ENCODE peak calls at places on chromosomes 4 and X, in five cellular contexts. Y is GM23248, W is fibroblast of lung, S is OCI-LY7, L is A549. E is an unnamed sample.

GRCh38 chr4:144716778-144717177 is 70.8 kb downstream of the HHIP start:
- DNase-seq in Y (peak; percentile 57), W (peak; percentile 53), S (no peak), L (no peak), E (no peak)

GRCh38 chr4:62402088-62402806 is 1202.1 kb downstream of the ADGRL3 start:
- DNase-seq in Y (no peak), W (no peak), S (no peak), L (no peak), E (no peak)

GRCh38 chr4:87118826-87119225 is 101.6 kb downstream of the KLHL8 start:
- DNase-seq in Y (peak; percentile 27), W (peak; percentile 89), S (peak; percentile 9), L (peak; percentile 21), E (no peak)

GRCh38 chr4:165326831-165327210 is 648 bp upstream of the MSMO1 start:
- DNase-seq in Y (peak; percentile 55), W (no peak), S (peak; percentile 62), L (no peak), E (peak; percentile 36)

GRCh38 chr4:20281453-20281852 is 29.7 kb downstream of the SLIT2 start:
- DNase-seq in Y (no peak), W (no peak), S (no peak), L (no peak), E (no peak)

GRCh38 chr4:150224896-150225591 is 146.8 kb downstream of the DCLK2 start:
- DNase-seq in Y (peak; percentile 94), W (peak; percentile 98), S (no peak), L (peak; percentile 88), E (no peak)

GRCh38 chrX:413322-414201 is 26.9 kb upstream of the PPP2R3B start:
- DNase-seq in Y (no peak), W (peak; percentile 72), S (no peak), L (no peak), E (no peak)

GRCh38 chr4:21991537-21991936 is 43.0 kb upstream of the KCNIP4 start:
- DNase-seq in Y (no peak), W (no peak), S (no peak), L (no peak), E (no peak)

GRCh38 chrX:150365953-150366911 is 3.1 kb downstream of the MAMLD1 start:
- DNase-seq in Y (peak; percentile 66), W (peak; percentile 54), S (no peak), L (peak; percentile 36), E (no peak)

GRCh38 chr4:30837131-30837539 is 117.0 kb downstream of the PCDH7 start:
- DNase-seq in Y (no peak), W (peak; percentile 89), S (no peak), L (no peak), E (no peak)

GRCh38 chrX:110944793-110945466 is 149.3 kb upstream of the CHRDL1 start:
- DNase-seq in Y (no peak), W (peak; percentile 54), S (no peak), L (no peak), E (no peak)

GRCh38 chr4:78004270-78004669 is 52.9 kb upstream of the FRAS1 start:
- DNase-seq in Y (peak; percentile 13), W (peak; percentile 64), S (no peak), L (no peak), E (no peak)

GRCh38 chr4:24158031-24158430 is 268.2 kb upstream of the PPARGC1A start:
- DNase-seq in Y (no peak), W (no peak), S (no peak), L (no peak), E (no peak)

GRCh38 chr4:135371137-135371536 is 1169.5 kb upstream of the PABPC4L start:
- DNase-seq in Y (no peak), W (no peak), S (no peak), L (no peak), E (peak; percentile 27)

GRCh38 chr4:138182838-138183426 is 59.2 kb downstream of the SLC7A11 start:
- DNase-seq in Y (peak; percentile 70), W (peak; percentile 60), S (peak; percentile 60), L (peak; percentile 40), E (peak; percentile 63)

GRCh38 chr4:56971383-56971782 is 6.0 kb downstream of the NOA1 start:
- DNase-seq in Y (no peak), W (no peak), S (no peak), L (no peak), E (no peak)

GRCh38 chr4:19025031-19025430 is 1003.5 kb upstream of the LCORL start:
- DNase-seq in Y (no peak), W (peak; percentile 62), S (no peak), L (no peak), E (no peak)

GRCh38 chr4:153589703-153590595 is 94.1 kb upstream of the TLR2 start:
- DNase-seq in Y (no peak), W (no peak), S (no peak), L (no peak), E (no peak)

GRCh38 chr4:173051697-173052096 is 116.9 kb upstream of the GALNT7 start:
- DNase-seq in Y (no peak), W (peak; percentile 29), S (no peak), L (no peak), E (no peak)
- H3K4me3 ChIP-seq in Y (no peak overlapping the region), W (peak overlapping the region; percentile 3), S (no peak overlapping the region), L (no peak overlapping the region), E (no peak overlapping the region)

DNA sequence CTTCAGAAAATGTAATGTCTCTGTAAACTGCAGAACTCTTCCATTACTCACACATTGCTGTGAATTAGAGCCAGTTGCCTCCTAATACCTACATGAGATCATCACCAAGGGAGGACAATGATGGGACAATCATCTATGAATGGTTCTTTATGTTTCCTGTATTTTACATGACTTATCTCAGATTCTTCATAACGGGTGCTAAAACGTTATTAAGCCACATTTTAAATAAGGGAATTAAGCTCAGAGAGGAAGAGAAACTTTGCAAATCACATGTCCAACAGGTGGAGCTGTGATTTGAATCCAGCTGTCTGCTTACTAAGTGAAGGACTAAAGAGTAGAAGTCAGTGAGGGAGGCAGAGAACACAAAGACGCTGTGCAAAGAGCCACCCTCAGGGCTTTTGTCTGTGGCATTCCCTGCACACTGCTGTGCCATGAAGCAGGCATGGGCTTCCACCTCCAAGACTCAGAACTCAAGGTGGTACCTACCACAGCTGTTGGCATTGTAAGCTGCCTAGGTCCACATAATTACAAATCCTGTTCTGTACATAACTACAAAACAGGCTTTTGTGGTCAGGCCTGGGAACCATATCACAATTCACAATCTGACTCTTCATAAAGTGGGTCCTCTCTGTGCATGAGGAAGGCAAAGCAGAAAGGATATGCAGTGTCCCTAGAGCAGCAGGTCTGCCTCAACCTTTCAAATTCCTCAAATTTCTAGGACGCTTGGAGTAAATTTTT is 12.8 kb downstream of the TBC1D9 start:
- DNase-seq in Y (peak; percentile 79), W (peak; percentile 54), S (peak; percentile 89), L (peak; percentile 25), E (peak; percentile 72)
- H3K4me2 ChIP-seq in Y (peak overlapping the region; percentile 77), W (no peak overlapping the region), S (peak overlapping the region; percentile 76), L (peak overlapping the region; percentile 70), E (peak overlapping the region; percentile 83)

GRCh38 chr4:85726555-85726954 is 251.6 kb downstream of the ARHGAP24 start:
- DNase-seq in Y (no peak), W (no peak), S (no peak), L (no peak), E (no peak)
- H3K4me3 ChIP-seq in Y (no peak overlapping the region), W (no peak overlapping the region), S (no peak overlapping the region), L (no peak overlapping the region), E (no peak overlapping the region)

GRCh38 chrX:134746379-134746723 is 88.1 kb upstream of the PLAC1 start:
- DNase-seq in Y (no peak), W (peak; percentile 73), S (no peak), L (no peak), E (no peak)
- H3K4me2 ChIP-seq in Y (no peak overlapping the region), W (no peak overlapping the region), S (no peak overlapping the region), L (no peak overlapping the region), E (no peak overlapping the region)

GRCh38 chrX:103783971-103784370 is 7.3 kb downstream of the PLP1 start:
- DNase-seq in Y (peak; percentile 20), W (no peak), S (no peak), L (no peak), E (no peak)

GRCh38 chrX:103780701-103781402 is 4.2 kb downstream of the PLP1 start:
- DNase-seq in Y (no peak), W (no peak), S (no peak), L (no peak), E (no peak)

GRCh38 chrX:103779156-103779555 is 2.5 kb downstream of the PLP1 start:
- DNase-seq in Y (peak; percentile 29), W (peak; percentile 33), S (no peak), L (no peak), E (no peak)

DNA sequence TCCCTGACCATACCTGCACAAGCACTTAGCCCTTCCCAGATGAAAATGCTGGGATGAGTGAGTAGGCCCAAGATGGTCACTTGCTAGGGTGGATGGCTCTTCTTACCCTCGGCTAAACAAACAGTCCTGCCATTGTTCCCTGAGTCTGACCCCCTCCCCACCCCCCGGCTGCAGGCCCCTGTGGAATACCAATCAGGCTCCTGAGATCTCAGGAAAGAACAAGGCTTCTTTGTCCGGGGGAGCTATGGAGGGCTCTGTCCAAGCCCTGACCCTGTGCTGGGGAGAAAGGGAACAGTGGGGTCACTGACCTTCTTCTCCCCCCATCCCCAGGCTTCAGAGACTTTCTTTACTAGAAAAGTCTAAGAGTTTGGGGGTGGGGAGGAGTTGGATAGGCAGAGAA is 6.0 kb downstream of the PLP1 start:
- DNase-seq in Y (no peak), W (no peak), S (no peak), L (no peak), E (no peak)
- H3K4me3 ChIP-seq in Y (no peak overlapping the region), W (no peak overlapping the region), S (no peak overlapping the region), L (no peak overlapping the region), E (no peak overlapping the region)

GRCh38 chr4:182449186-182449880 is 206.1 kb downstream of the TENM3 start:
- DNase-seq in Y (no peak), W (peak; percentile 68), S (no peak), L (peak; percentile 13), E (peak; percentile 9)
- H3K4me2 ChIP-seq in Y (peak overlapping the region; percentile 72), W (peak overlapping the region; percentile 9), S (no peak overlapping the region), L (peak overlapping the region; percentile 81), E (peak overlapping the region; percentile 56)

GRCh38 chr4:41212221-41213203 is 1.8 kb downstream of the APBB2 start:
- DNase-seq in Y (peak; percentile 77), W (peak; percentile 71), S (peak; percentile 83), L (peak; percentile 69), E (no peak)
- H3K4me3 ChIP-seq in Y (peak overlapping the region; percentile 87), W (peak overlapping the region; percentile 98), S (peak overlapping the region; percentile 90), L (peak overlapping the region; percentile 93), E (no peak overlapping the region)

DNA sequence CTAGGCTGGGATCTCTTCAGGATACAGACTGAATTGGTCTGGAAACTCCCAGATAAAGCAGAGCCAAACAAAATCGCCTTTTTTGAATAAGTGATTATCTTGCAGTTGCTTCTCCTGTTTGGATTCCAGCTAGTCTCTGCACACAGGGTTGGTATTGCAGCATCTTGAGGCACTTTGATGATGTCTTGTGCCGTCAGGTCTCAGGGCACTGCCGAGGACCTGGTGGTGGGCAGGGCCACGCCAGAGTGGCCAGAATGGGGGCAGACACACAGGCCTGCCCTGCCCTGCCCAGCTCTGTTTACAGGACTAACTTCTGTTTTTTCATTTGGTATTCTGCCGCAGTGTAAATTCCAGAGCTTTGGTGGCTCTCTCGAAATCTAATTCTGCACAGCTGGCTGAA is 276.1 kb downstream of the NR3C2 start:
- DNase-seq in Y (peak; percentile 48), W (peak; percentile 4), S (no peak), L (no peak), E (no peak)
- H3K4me2 ChIP-seq in Y (peak overlapping the region; percentile 77), W (peak overlapping the region; percentile 90), S (no peak overlapping the region), L (no peak overlapping the region), E (no peak overlapping the region)

GRCh38 chr4:108156391-108156790 is 12.3 kb downstream of the LEF1 start:
- DNase-seq in Y (no peak), W (no peak), S (no peak), L (no peak), E (no peak)
- H3K4me3 ChIP-seq in Y (no peak overlapping the region), W (no peak overlapping the region), S (no peak overlapping the region), L (no peak overlapping the region), E (no peak overlapping the region)